ENCODE peak calls at places on chromosomes 1 and 21, in four cellular contexts. B, M, C and R are unnamed samples.

GRCh38 chr1:75643460-75643859 is 32.5 kb upstream of the SLC44A5 start:
- DNase-seq in B (no peak), M (no peak), C (no peak), R (no peak)

GRCh38 chr1:229980009-229980408 is 87.0 kb upstream of the GALNT2 start:
- DNase-seq in C (no peak), M (no peak), B (no peak), R (no peak)

GRCh38 chr1:16151200-16151708 is 4.6 kb downstream of the EPHA2 start:
- DNase-seq in M (no peak), C (no peak), B (no peak), R (no peak)

GRCh38 chr1:82395450-82395849 is 594.7 kb downstream of the ADGRL2 start:
- DNase-seq in C (no peak), B (no peak), M (no peak), R (no peak)

GRCh38 chr1:22747021-22747734 is 36.5 kb downstream of the EPHB2 start:
- DNase-seq in B (no peak), M (no peak), C (no peak), R (no peak)

GRCh38 chr21:38434913-38435533 is 63.3 kb downstream of the ERG start:
- DNase-seq in C (no peak), M (no peak), B (no peak), R (no peak)

GRCh38 chr1:30816211-30817082 is 58.9 kb upstream of the LAPTM5 start:
- DNase-seq in M (no peak), B (peak; percentile 94), C (no peak), R (peak; percentile 91)

GRCh38 chr1:210603123-210603522 is 274.4 kb downstream of the HHAT start:
- DNase-seq in B (no peak), C (no peak), M (no peak), R (no peak)

GRCh38 chr21:44988607-44989537 is 49.0 kb downstream of the SLX9 start:
- DNase-seq in C (no peak), B (no peak), M (no peak), R (no peak)

GRCh38 chr21:37220981-37221664 is 46.0 kb downstream of the VPS26C start:
- DNase-seq in C (peak; percentile 96), M (peak; percentile 64), B (peak; percentile 87), R (peak; percentile 89)

GRCh38 chr1:53431244-53431643 is 28.0 kb upstream of the DMRTB1 start:
- DNase-seq in C (no peak), B (no peak), M (no peak), R (no peak)

GRCh38 chr21:44795342-44795741 is 6.3 kb downstream of the UBE2G2 start:
- DNase-seq in B (no peak), M (no peak), C (no peak), R (no peak)

GRCh38 chr21:43853851-43854772 is 10.9 kb upstream of the AGPAT3 start:
- DNase-seq in C (no peak), B (no peak), M (no peak), R (no peak)

GRCh38 chr1:119888476-119888875 is 7.8 kb downstream of the ADAM30 start:
- DNase-seq in C (no peak), M (no peak), B (no peak), R (no peak)

GRCh38 chr1:58620259-58620658 is 43.2 kb upstream of the TACSTD2 start:
- DNase-seq in B (peak; percentile 32), C (no peak), M (no peak), R (peak; percentile 39)

GRCh38 chr1:213135572-213135971 is 84.5 kb downstream of the RPS6KC1 start:
- DNase-seq in M (no peak), C (no peak), B (peak; percentile 18), R (no peak)

GRCh38 chr1:43554444-43554992 is 23.8 kb downstream of the PTPRF start:
- DNase-seq in M (no peak), C (no peak), B (peak; percentile 81), R (peak; percentile 61)

GRCh38 chr1:154220970-154221814 is 437 bp downstream of the UBAP2L start:
- DNase-seq in M (no peak), C (peak; percentile 42), B (peak; percentile 49), R (peak; percentile 41)

GRCh38 chr1:105210747-105211146 is 1461.0 kb downstream of the AMY1C start:
- DNase-seq in M (no peak), C (no peak), B (no peak), R (no peak)

GRCh38 chr1:23736437-23737134 is 6.7 kb upstream of the ELOA start:
- DNase-seq in B (no peak), M (no peak), C (no peak), R (no peak)

GRCh38 chr1:28099050-28099769 is 10.8 kb upstream of the EYA3 start:
- DNase-seq in C (no peak), B (no peak), M (no peak), R (no peak)

GRCh38 chr1:8422439-8423133 is 104.7 kb downstream of the SLC45A1 start:
- DNase-seq in C (no peak), M (no peak), B (no peak), R (no peak)

GRCh38 chr1:3473381-3473844 is 18.9 kb downstream of the ARHGEF16 start:
- DNase-seq in B (no peak), C (no peak), M (no peak), R (no peak)

GRCh38 chr1:34488058-34488457 is 266.8 kb upstream of the GJB5 start:
- DNase-seq in M (no peak), B (no peak), C (no peak), R (no peak)

GRCh38 chr1:235199441-235199840 is 38.4 kb upstream of the RBM34 start:
- DNase-seq in C (no peak), M (peak; percentile 57), B (peak; percentile 91), R (peak; percentile 65)

GRCh38 chr1:15736035-15736665 is at the start of gene SLC25A34:
- DNase-seq in B (no peak), M (no peak), C (peak; percentile 42), R (no peak)

GRCh38 chr21:31671931-31672330 is 12.4 kb downstream of the SOD1 start:
- DNase-seq in B (no peak), M (no peak), C (no peak), R (peak; percentile 34)

GRCh38 chr1:208174736-208175507 is 69.3 kb downstream of the PLXNA2 start:
- DNase-seq in B (peak; percentile 66), C (peak; percentile 62), M (no peak), R (no peak)

GRCh38 chr1:31761883-31762282 is 2.3 kb downstream of the ADGRB2 start:
- DNase-seq in C (no peak), B (peak; percentile 39), M (no peak), R (no peak)

GRCh38 chr1:17274186-17275170 is 25.6 kb downstream of the PADI3 start:
- DNase-seq in C (peak; percentile 47), B (peak; percentile 86), M (peak; percentile 59), R (peak; percentile 78)

GRCh38 chr1:202700061-202700460 is 10.2 kb downstream of the SYT2 start:
- DNase-seq in M (no peak), C (no peak), B (no peak), R (no peak)
- H2AK5ac ChIP-seq in M (no peak overlapping the region), C (no peak overlapping the region), B (no peak overlapping the region), R (no peak overlapping the region)

DNA sequence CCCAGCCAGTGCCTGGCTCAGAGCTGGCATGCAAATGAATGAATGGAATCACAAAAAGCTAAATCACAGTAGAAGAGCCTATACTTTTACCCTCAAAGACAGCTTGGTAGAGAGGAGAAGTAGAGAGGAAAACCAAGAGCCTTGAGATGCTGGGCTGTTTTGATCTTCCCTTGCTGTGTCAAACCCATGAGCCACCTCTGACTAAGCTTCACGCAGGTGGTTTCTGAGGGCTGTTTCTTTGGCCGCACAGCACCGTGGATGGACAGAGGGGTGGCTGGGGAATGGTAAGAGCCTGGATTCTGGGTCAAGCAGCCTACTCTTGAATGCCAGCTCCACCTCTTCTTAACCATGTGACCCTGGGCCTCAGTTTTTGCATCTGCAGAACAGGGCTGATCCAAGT is 18.6 kb downstream of the ABCG1 start:
- DNase-seq in C (no peak), B (no peak), M (no peak), R (no peak)
- H3K79me2 ChIP-seq in C (no peaks in the 10 kb centered on the region), B (no peaks in the 10 kb centered on the region), M (no peaks in the 10 kb centered on the region), R (no peaks in the 10 kb centered on the region)

DNA sequence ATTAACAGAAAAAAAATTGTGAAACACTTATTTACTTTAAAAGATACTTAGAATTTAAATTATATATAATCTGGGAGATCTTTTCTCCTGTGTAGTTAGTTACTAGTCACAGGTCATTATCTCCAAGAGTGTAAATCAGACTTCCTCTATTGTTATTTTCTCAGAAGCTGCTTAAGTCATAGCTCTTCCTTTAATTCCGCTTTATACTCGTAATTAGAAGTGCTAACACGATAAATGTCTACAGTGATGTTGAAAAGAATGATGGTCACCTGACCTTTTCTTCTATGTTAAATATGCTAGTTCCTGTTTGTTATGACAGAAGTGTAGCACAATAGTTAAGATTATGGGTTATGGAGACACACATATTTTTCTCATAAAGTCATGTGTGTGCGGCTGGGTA is 123.6 kb downstream of the TGFB2 start:
- DNase-seq in M (no peak), B (no peak), C (no peak), R (no peak)
- H2AK5ac ChIP-seq in M (no peak overlapping the region), B (no peak overlapping the region), C (no peak overlapping the region), R (no peak overlapping the region)

GRCh38 chr1:45809761-45810160 is 6.3 kb downstream of the MAST2 start:
- DNase-seq in M (no peak), B (no peak), C (no peak), R (no peak)
- H3K79me2 ChIP-seq in M (peaks cover 64% of the 10 kb centered on the region), B (peaks cover 12% of the 10 kb centered on the region), C (peaks cover 2% of the 10 kb centered on the region), R (peaks cover 7% of the 10 kb centered on the region)